ENCODE peak calls at places on chromosomes 1 and 21, in eight cellular contexts. One of them, this sample, is unnamed.

GRCh38 chr1:228555074-228555989 is 68.2 kb downstream of the RNF187 start:
- DNase-seq in pons: no peak
- DNase-seq in activated T-helper 1 cell treated with Interleukin-2 at 50 U/mL for 16 hours: no peak
- DNase-seq in AG04450: no peak
- DNase-seq in D341Med: peak; percentile 40
- DNase-seq in MG63: no peak
- DNase-seq in SHP77: no peak
- DNase-seq in sigmoid colon: no peak
- DNase-seq in this sample: no peak

GRCh38 chr1:157988002-157988401 is 5.4 kb upstream of the KIRREL1 start:
- DNase-seq in pons: no peak
- DNase-seq in activated T-helper 1 cell treated with Interleukin-2 at 50 U/mL for 16 hours: no peak
- DNase-seq in AG04450: no peak
- DNase-seq in D341Med: no peak
- DNase-seq in MG63: no peak
- DNase-seq in SHP77: no peak
- DNase-seq in sigmoid colon: no peak
- DNase-seq in this sample: no peak

GRCh38 chr1:101235696-101236545 is 898 bp upstream of the S1PR1 start:
- DNase-seq in pons: no peak
- DNase-seq in activated T-helper 1 cell treated with Interleukin-2 at 50 U/mL for 16 hours: peak; percentile 61
- DNase-seq in AG04450: no peak
- DNase-seq in D341Med: peak; percentile 51
- DNase-seq in MG63: peak; percentile 19
- DNase-seq in SHP77: peak; percentile 32
- DNase-seq in sigmoid colon: peak; percentile 72
- DNase-seq in this sample: no peak

GRCh38 chr1:112718691-112719418 is 3.7 kb upstream of the PPM1J start:
- DNase-seq in pons: peak; percentile 75
- DNase-seq in activated T-helper 1 cell treated with Interleukin-2 at 50 U/mL for 16 hours: peak; percentile 60
- DNase-seq in AG04450: no peak
- DNase-seq in D341Med: peak; percentile 86
- DNase-seq in MG63: peak; percentile 90
- DNase-seq in SHP77: peak; percentile 61
- DNase-seq in sigmoid colon: peak; percentile 87
- DNase-seq in this sample: no peak

GRCh38 chr21:29302340-29302991 is 3.7 kb downstream of the BACH1 start:
- DNase-seq in pons: no peak
- DNase-seq in activated T-helper 1 cell treated with Interleukin-2 at 50 U/mL for 16 hours: no peak
- DNase-seq in AG04450: no peak
- DNase-seq in D341Med: no peak
- DNase-seq in MG63: no peak
- DNase-seq in SHP77: no peak
- DNase-seq in sigmoid colon: no peak
- DNase-seq in this sample: no peak

GRCh38 chr1:205512059-205513045 is 7.9 kb downstream of the CDK18 start:
- DNase-seq in pons: peak; percentile 73
- DNase-seq in activated T-helper 1 cell treated with Interleukin-2 at 50 U/mL for 16 hours: no peak
- DNase-seq in AG04450: no peak
- DNase-seq in D341Med: no peak
- DNase-seq in MG63: peak; percentile 81
- DNase-seq in SHP77: no peak
- DNase-seq in sigmoid colon: no peak
- DNase-seq in this sample: no peak

GRCh38 chr1:78092686-78093085 is 46.9 kb downstream of the GIPC2 start:
- DNase-seq in pons: no peak
- DNase-seq in activated T-helper 1 cell treated with Interleukin-2 at 50 U/mL for 16 hours: no peak
- DNase-seq in AG04450: no peak
- DNase-seq in D341Med: no peak
- DNase-seq in MG63: peak; percentile 26
- DNase-seq in SHP77: no peak
- DNase-seq in sigmoid colon: no peak
- DNase-seq in this sample: no peak

GRCh38 chr1:229164836-229165285 is 106.0 kb upstream of the RAB4A start:
- DNase-seq in pons: no peak
- DNase-seq in activated T-helper 1 cell treated with Interleukin-2 at 50 U/mL for 16 hours: no peak
- DNase-seq in AG04450: no peak
- DNase-seq in D341Med: no peak
- DNase-seq in MG63: no peak
- DNase-seq in SHP77: no peak
- DNase-seq in sigmoid colon: no peak
- DNase-seq in this sample: no peak

GRCh38 chr1:164756741-164757140 is 197.8 kb downstream of the PBX1 start:
- DNase-seq in pons: no peak
- DNase-seq in activated T-helper 1 cell treated with Interleukin-2 at 50 U/mL for 16 hours: no peak
- DNase-seq in AG04450: no peak
- DNase-seq in D341Med: no peak
- DNase-seq in MG63: no peak
- DNase-seq in SHP77: no peak
- DNase-seq in sigmoid colon: no peak
- DNase-seq in this sample: no peak

GRCh38 chr1:218363141-218363540 is 18.0 kb downstream of the TGFB2 start:
- DNase-seq in pons: no peak
- DNase-seq in activated T-helper 1 cell treated with Interleukin-2 at 50 U/mL for 16 hours: no peak
- DNase-seq in AG04450: no peak
- DNase-seq in D341Med: no peak
- DNase-seq in MG63: no peak
- DNase-seq in SHP77: no peak
- DNase-seq in sigmoid colon: no peak
- DNase-seq in this sample: no peak

GRCh38 chr1:159815926-159816325 is 10.7 kb upstream of the SLAMF8 start:
- DNase-seq in pons: no peak
- DNase-seq in activated T-helper 1 cell treated with Interleukin-2 at 50 U/mL for 16 hours: no peak
- DNase-seq in AG04450: no peak
- DNase-seq in D341Med: no peak
- DNase-seq in MG63: no peak
- DNase-seq in SHP77: no peak
- DNase-seq in sigmoid colon: no peak
- DNase-seq in this sample: no peak

GRCh38 chr1:19450811-19451564 is 34.4 kb downstream of the CAPZB start:
- DNase-seq in pons: no peak
- DNase-seq in activated T-helper 1 cell treated with Interleukin-2 at 50 U/mL for 16 hours: no peak
- DNase-seq in AG04450: peak; percentile 94
- DNase-seq in D341Med: no peak
- DNase-seq in MG63: peak; percentile 79
- DNase-seq in SHP77: no peak
- DNase-seq in sigmoid colon: no peak
- DNase-seq in this sample: peak; percentile 92

GRCh38 chr1:97902067-97902466 is 18.8 kb downstream of the DPYD start:
- DNase-seq in pons: no peak
- DNase-seq in activated T-helper 1 cell treated with Interleukin-2 at 50 U/mL for 16 hours: no peak
- DNase-seq in AG04450: no peak
- DNase-seq in D341Med: no peak
- DNase-seq in MG63: no peak
- DNase-seq in SHP77: no peak
- DNase-seq in sigmoid colon: no peak
- DNase-seq in this sample: no peak

GRCh38 chr1:21865943-21866628 is 54.0 kb downstream of the LDLRAD2 start:
- DNase-seq in pons: no peak
- DNase-seq in activated T-helper 1 cell treated with Interleukin-2 at 50 U/mL for 16 hours: no peak
- DNase-seq in AG04450: no peak
- DNase-seq in D341Med: no peak
- DNase-seq in MG63: no peak
- DNase-seq in SHP77: peak; percentile 71
- DNase-seq in sigmoid colon: no peak
- DNase-seq in this sample: no peak

GRCh38 chr1:74729741-74730478 is 2.9 kb downstream of the CRYZ start:
- DNase-seq in pons: no peak
- DNase-seq in activated T-helper 1 cell treated with Interleukin-2 at 50 U/mL for 16 hours: no peak
- DNase-seq in AG04450: no peak
- DNase-seq in D341Med: no peak
- DNase-seq in MG63: peak; percentile 11
- DNase-seq in SHP77: no peak
- DNase-seq in sigmoid colon: no peak
- DNase-seq in this sample: peak; percentile 69

GRCh38 chr1:201737350-201738060 is 91.5 kb upstream of the IPO9 start:
- DNase-seq in pons: peak; percentile 94
- DNase-seq in activated T-helper 1 cell treated with Interleukin-2 at 50 U/mL for 16 hours: no peak
- DNase-seq in AG04450: no peak
- DNase-seq in D341Med: no peak
- DNase-seq in MG63: no peak
- DNase-seq in SHP77: no peak
- DNase-seq in sigmoid colon: peak; percentile 91
- DNase-seq in this sample: no peak

GRCh38 chr21:41648591-41649031 is 118.2 kb downstream of the RIPK4 start:
- DNase-seq in pons: no peak
- DNase-seq in activated T-helper 1 cell treated with Interleukin-2 at 50 U/mL for 16 hours: no peak
- DNase-seq in AG04450: no peak
- DNase-seq in D341Med: no peak
- DNase-seq in MG63: peak; percentile 56
- DNase-seq in SHP77: no peak
- DNase-seq in sigmoid colon: no peak
- DNase-seq in this sample: peak; percentile 56

GRCh38 chr1:8097077-8097799 is 71.1 kb upstream of the ERRFI1 start:
- DNase-seq in pons: no peak
- DNase-seq in activated T-helper 1 cell treated with Interleukin-2 at 50 U/mL for 16 hours: no peak
- DNase-seq in AG04450: no peak
- DNase-seq in D341Med: no peak
- DNase-seq in MG63: peak; percentile 71
- DNase-seq in SHP77: peak; percentile 26
- DNase-seq in sigmoid colon: no peak
- DNase-seq in this sample: peak; percentile 92

This sample was measured in HS-5.